ENCODE peak calls at places on chromosomes 3 and 15, in seven cellular contexts. I is fibroblast of pulmonary artery, T is ascending aorta, U is upper lobe of right lung, Y is left ventricle myocardium inferior, B is GM06990, Z is PC-9. W is an unnamed sample.
A peak's percentile ranks its signal among the peaks of the same experiment; 100 is the strongest.

GRCh38 chr15:68012911-68013310 is 41.2 kb upstream of the PIAS1 start:
- DNase-seq in U (no peak), B (no peak), Y (no peak), Z (peak; percentile 44), T (no peak), I (no peak), W (no peak)

GRCh38 chr15:25947336-25948080 is 84.4 kb upstream of the ATP10A start:
- DNase-seq in B (no peak), Y (no peak), Z (no peak), I (no peak), T (no peak), U (no peak), W (peak; percentile 29)

GRCh38 chr3:59143447-59143846 is 93.6 kb upstream of the CFAP20DC start:
- DNase-seq in Z (no peak), I (peak; percentile 1), Y (no peak), U (no peak), T (no peak), B (no peak), W (no peak)

GRCh38 chr15:94335616-94336015 is 104.3 kb downstream of the MCTP2 start:
- DNase-seq in B (no peak), I (no peak), T (no peak), Z (no peak), Y (no peak), U (no peak), W (peak; percentile 13)

GRCh38 chr3:159894386-159894785 is 94.2 kb upstream of the IL12A start:
- DNase-seq in T (no peak), Y (no peak), I (no peak), U (no peak), Z (no peak), B (no peak), W (no peak)

GRCh38 chr15:68149059-68149458 is 56.1 kb downstream of the CALML4 start:
- DNase-seq in Y (no peak), U (no peak), B (no peak), I (peak; percentile 22), T (no peak), Z (no peak), W (peak; percentile 72)

GRCh38 chr3:131582438-131582837 is 79.7 kb upstream of the MRPL3 start:
- DNase-seq in I (no peak), Z (no peak), T (no peak), B (no peak), Y (no peak), U (no peak), W (no peak)

GRCh38 chr3:174202146-174202545 is 657.0 kb upstream of the NAALADL2 start:
- DNase-seq in I (no peak), T (no peak), Z (no peak), Y (no peak), U (no peak), B (no peak), W (no peak)

GRCh38 chr3:187979543-187979942 is 174.4 kb upstream of the LPP start:
- DNase-seq in Z (no peak), U (no peak), B (no peak), Y (no peak), T (no peak), I (no peak), W (no peak)

GRCh38 chr15:79007066-79007465 is 62.2 kb upstream of the CTSH start:
- DNase-seq in Y (peak; percentile 42), Z (no peak), T (no peak), B (no peak), I (peak; percentile 74), U (no peak), W (peak; percentile 59)

GRCh38 chr3:52237659-52238172 is 1.2 kb downstream of the TWF2 start:
- DNase-seq in B (no peak), Z (peak; percentile 94), U (peak; percentile 86), Y (peak; percentile 86), T (peak; percentile 57), I (peak; percentile 82), W (peak; percentile 90)

GRCh38 chr3:13040381-13041074 is 32.7 kb downstream of the IQSEC1 start:
- DNase-seq in T (no peak), B (peak; percentile 64), U (no peak), Z (no peak), Y (no peak), I (no peak), W (no peak)

GRCh38 chr15:41510728-41511127 is 2.9 kb downstream of the LTK start:
- DNase-seq in B (no peak), Z (no peak), U (no peak), I (no peak), T (no peak), Y (no peak), W (no peak)

GRCh38 chr15:41512078-41512394 is 1.6 kb downstream of the LTK start:
- DNase-seq in T (no peak), Z (no peak), I (no peak), B (no peak), Y (no peak), U (no peak), W (no peak)

GRCh38 chr15:41512512-41513281 is 930 bp downstream of the LTK start:
- DNase-seq in I (no peak), B (peak; percentile 63), T (no peak), Y (no peak), U (no peak), Z (peak; percentile 26), W (no peak)

GRCh38 chr15:41513282-41514227 is at the start of gene LTK:
- DNase-seq in I (no peak), U (no peak), Z (peak; percentile 33), T (no peak), Y (no peak), B (peak; percentile 45), W (peak; percentile 10)

DNA sequence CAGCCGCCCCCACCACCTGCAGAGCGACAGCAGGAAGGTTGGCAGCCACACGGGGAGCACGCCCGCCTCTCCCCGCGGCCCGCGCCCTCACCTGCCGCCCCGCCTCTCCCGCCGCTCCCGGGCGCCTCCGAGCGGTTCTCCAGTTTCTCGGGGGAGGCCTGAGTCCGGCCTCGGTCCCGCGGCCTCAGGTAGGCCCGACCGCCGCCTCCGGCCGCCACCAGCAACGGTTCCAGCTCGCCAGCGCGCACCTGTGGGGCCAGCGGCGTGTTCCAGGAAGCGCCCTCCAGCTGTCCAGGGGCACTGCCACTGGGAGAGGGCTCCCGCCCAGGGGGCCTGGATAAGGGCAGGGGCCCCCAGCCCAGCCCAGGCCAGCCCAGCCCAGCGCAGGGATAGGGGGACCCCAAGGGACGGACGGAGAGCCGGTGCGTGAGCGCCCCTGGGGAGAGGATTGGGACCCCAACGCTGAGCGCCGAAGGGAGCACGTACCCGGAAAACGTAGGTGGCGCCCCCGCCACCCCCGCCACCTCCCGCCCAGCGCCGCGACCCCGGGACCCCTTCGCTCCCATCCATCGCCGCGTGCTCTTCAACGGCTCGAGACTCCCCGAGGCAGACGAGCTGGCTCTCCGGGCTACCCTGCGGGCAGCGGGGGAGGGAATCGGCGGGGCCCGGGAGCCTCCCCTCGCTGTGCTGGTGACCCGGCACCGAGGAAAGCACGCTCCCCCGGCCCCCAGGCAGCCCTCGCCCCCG is 2.1 kb downstream of the LTK start:
- DNase-seq in Y (no peak), T (no peak), I (no peak), U (no peak), Z (no peak), B (no peak), W (no peak)
- H3K4me3 ChIP-seq in Y (peak overlapping the region; percentile 67), T (peak overlapping the region; percentile 53), I (no peak overlapping the region), U (peak overlapping the region; percentile 43), Z (no peak overlapping the region), B (peak overlapping the region; percentile 2), W (no peak overlapping the region)

DNA sequence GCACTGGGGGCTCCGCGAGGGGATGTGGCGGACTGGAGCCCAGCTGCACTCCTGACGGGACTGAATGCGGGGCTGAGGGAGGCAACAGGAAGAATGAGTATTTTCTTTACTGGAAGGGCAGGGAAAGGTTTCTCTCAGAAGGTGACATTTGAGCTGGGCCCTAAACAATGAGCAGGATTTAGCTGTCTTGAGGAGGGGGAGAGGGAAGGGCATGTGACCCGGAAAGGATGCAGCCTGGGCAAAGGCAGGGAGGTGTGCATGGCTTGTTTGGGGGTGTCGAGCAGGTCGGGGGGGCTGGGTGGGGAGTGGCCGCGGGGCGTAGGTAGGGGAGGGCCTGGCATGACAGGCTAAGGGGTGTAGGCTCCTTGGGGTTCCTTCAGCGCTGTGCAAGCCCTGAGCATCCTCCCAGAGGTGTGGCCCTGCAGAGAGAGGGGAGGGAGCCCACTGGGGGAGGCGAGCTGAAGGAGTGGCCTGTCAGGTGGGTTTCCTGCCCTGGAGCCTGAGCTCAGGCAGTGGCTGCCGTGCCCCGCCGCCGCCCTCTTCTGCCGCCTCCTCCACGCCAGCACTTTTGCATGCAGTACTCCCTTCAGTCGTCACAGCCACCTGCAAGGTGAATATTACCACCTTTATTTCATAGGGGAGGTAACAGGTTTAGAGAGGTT is 17.2 kb upstream of the ANKDD1A start:
- DNase-seq in T (no peak), B (peak; percentile 86), Z (peak; percentile 66), I (no peak), Y (no peak), U (no peak), W (no peak)
- TF ChIP-seq CTCF in T (no peak), B (peak; percentile 5), Z (no peak), I (no peak), Y (no peak), U (no peak), W (no peak)

DNA sequence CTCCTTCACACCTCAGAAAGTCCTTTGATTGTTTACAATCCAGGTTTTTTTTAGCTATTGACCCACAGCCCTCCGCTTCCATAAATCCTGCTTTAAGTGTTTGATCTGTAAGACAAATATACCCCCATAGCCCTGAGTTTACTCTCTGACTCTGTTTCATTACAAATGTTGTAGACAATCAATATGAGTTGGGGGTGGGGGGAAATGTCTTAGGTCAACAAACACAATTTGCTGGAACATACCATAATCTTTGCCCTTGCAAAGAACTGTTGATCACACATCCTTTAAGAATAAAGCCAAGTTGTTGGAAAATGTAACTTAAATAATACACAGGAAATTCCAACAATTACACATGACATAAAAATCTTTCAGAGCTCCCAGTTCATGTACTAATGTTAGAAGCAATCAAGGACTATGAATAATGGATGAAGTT is 301.8 kb upstream of the SEMA6D start:
- DNase-seq in Y (no peak), I (peak; percentile 47), B (no peak), T (no peak), Z (no peak), U (no peak), W (no peak)
- H3K4me3 ChIP-seq in Y (no peak overlapping the region), I (no peak overlapping the region), B (no peak overlapping the region), T (no peak overlapping the region), Z (no peak overlapping the region), U (no peak overlapping the region), W (no peak overlapping the region)

GRCh38 chr15:73695773-73696640 is 11.8 kb downstream of the CD276 start:
- DNase-seq in T (no peak), Y (no peak), Z (no peak), I (no peak), U (peak; percentile 56), B (no peak), W (no peak)

GRCh38 chr15:73694419-73694818 is 10.2 kb downstream of the CD276 start:
- DNase-seq in B (no peak), Z (no peak), U (no peak), T (no peak), I (no peak), Y (no peak), W (no peak)

GRCh38 chr15:73686781-73687256 is 2.6 kb downstream of the CD276 start:
- DNase-seq in U (no peak), Y (no peak), T (no peak), B (no peak), I (peak; percentile 93), Z (no peak), W (peak; percentile 80)

GRCh38 chr15:73688455-73688854 is 4.3 kb downstream of the CD276 start:
- DNase-seq in Z (no peak), I (no peak), B (no peak), T (no peak), U (no peak), Y (no peak), W (no peak)

DNA sequence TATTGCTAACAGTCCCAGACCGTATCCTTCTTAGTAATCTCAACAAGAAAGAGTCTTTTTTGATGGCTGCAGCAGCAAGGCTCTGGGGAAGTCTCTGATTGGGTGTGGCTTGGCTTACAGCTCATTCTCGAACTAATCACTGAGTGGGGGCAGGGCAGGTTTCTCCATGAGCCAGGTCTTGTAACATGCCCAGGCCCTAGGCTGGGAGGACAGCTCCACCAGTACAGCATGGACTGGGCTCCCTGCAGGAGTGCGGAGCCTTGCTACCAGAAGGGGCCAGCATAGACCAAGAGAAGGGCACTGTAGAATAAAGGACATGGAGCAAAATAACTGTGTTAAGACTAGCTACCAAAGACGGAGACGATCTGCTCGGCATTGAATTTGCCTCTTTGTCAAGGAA is 7.2 kb downstream of the CD276 start:
- DNase-seq in B (no peak), U (peak; percentile 53), I (peak; percentile 74), Z (no peak), Y (peak; percentile 63), T (no peak), W (peak; percentile 79)
- TF ChIP-seq CTCF in B (no peak), U (no peak), I (peak; percentile 37), Z (no peak), Y (peak; percentile 51), T (no peak), W (peak; percentile 45)